ENCODE peak calls at places on chromosomes 5 and 9, in four cellular contexts. L is left ventricle myocardium inferior; P is activated CD8-positive, alpha-beta T cell treated with anti-CD3 and anti-CD28 coated beads for 36 hours; B is heart right ventricle. R is an unnamed sample.

GRCh38 chr5:44603496-44604272 is 205.1 kb upstream of the MRPS30 start:
- DNase-seq in B (no peak), P (peak; percentile 11), L (no peak), R (no peak)

GRCh38 chr9:72951043-72951442 is 1.8 kb downstream of the ALDH1A1 start:
- DNase-seq in P (no peak), L (no peak), B (no peak), R (no peak)

GRCh38 chr5:142758062-142758802 is 11.9 kb upstream of the ARHGAP26 start:
- DNase-seq in P (no peak), B (no peak), L (no peak), R (no peak)

GRCh38 chr5:31397926-31398557 is 133.9 kb downstream of the DROSHA start:
- DNase-seq in L (no peak), P (no peak), B (no peak), R (no peak)

GRCh38 chr5:132813599-132814440 is 718 bp downstream of the SOWAHA start:
- DNase-seq in B (no peak), L (no peak), P (peak; percentile 44), R (no peak)

GRCh38 chr5:1507961-1508678 is 15.6 kb downstream of the LPCAT1 start:
- DNase-seq in L (peak; percentile 11), P (no peak), B (no peak), R (no peak)

GRCh38 chr5:81400375-81400774 is 6.4 kb upstream of the ACOT12 start:
- DNase-seq in L (no peak), B (no peak), P (no peak), R (no peak)

GRCh38 chr5:177430972-177431316 is 4.5 kb downstream of the GRK6 start:
- DNase-seq in P (no peak), B (no peak), L (no peak), R (no peak)

GRCh38 chr9:104944871-104945270 is 16.9 kb upstream of the ABCA1 start:
- DNase-seq in L (no peak), B (no peak), P (no peak), R (no peak)

GRCh38 chr5:1555011-1555807 is 31.4 kb upstream of the LPCAT1 start:
- DNase-seq in B (no peak), L (no peak), P (no peak), R (no peak)

GRCh38 chr5:67211926-67212325 is 15.3 kb upstream of the CD180 start:
- DNase-seq in B (no peak), P (no peak), L (no peak), R (no peak)

GRCh38 chr5:18329346-18329745 is 695.1 kb downstream of the TAF11L14 start:
- DNase-seq in P (no peak), L (no peak), B (no peak), R (no peak)

GRCh38 chr5:156834916-156835315 is 15.2 kb upstream of the PPP1R2B start:
- DNase-seq in L (no peak), B (no peak), P (no peak), R (no peak)

GRCh38 chr5:91277093-91277626 is 106.0 kb downstream of the ARRDC3 start:
- DNase-seq in B (no peak), P (no peak), L (no peak), R (no peak)
- TF ChIP-seq CTCF in B (no peak), P (no peak), L (no peak), R (no peak)

GRCh38 chr9:33264473-33265177 is at the start of the genes BAG1 and CHMP5:
- DNase-seq in L (peak; percentile 100), P (peak; percentile 100), B (peak; percentile 100), R (peak; percentile 90)
- TF ChIP-seq CTCF in L (peak; percentile 53), P (no peak), B (peak; percentile 53), R (peak; percentile 15)

GRCh38 chr5:4862500-4862899 is 277.6 kb upstream of the ADAMTS16 start:
- DNase-seq in P (no peak), B (no peak), L (no peak), R (no peak)
- TF ChIP-seq CTCF in P (peak; percentile 67), B (peak; percentile 65), L (peak; percentile 59), R (peak; percentile 84)

DNA sequence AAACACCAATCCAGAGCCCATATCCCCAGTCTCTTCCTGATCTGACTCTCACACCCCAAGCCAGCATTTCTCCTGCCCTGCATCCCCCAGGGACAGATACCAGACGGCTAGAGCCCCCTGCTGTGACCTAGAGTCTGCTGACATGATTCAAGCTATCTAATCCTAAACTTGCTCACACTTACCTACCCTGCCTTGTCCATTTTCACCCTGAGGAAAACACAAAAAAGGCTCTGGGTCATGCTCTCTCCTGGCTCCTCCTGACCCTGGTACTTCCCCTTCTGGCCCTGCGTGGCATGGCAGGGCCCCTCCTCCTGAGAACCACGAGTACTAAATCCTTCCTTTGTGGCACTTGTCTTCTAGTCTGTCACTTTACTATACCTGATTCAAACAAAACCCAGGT is 2.8 kb upstream of the ARRDC1 start:
- DNase-seq in B (no peak), L (no peak), P (no peak), R (no peak)
- TF ChIP-seq CTCF in B (no peak), L (no peak), P (no peak), R (no peak)

GRCh38 chr9:124675261-124676158 is 95.6 kb downstream of the NR6A1 start:
- DNase-seq in L (no peak), P (no peak), B (no peak), R (no peak)
- TF ChIP-seq CTCF in L (no peak), P (no peak), B (no peak), R (no peak)

GRCh38 chr9:131605770-131606590 is 60.7 kb downstream of the PRRT1B start:
- DNase-seq in L (no peak), B (no peak), P (no peak), R (no peak)

GRCh38 chr9:131609116-131609830 is 64.0 kb downstream of the PRRT1B start:
- DNase-seq in P (no peak), L (peak; percentile 61), B (peak; percentile 69), R (no peak)

GRCh38 chr9:131608469-131609115 is 63.3 kb downstream of the PRRT1B start:
- DNase-seq in L (peak; percentile 69), B (peak; percentile 86), P (no peak), R (no peak)

GRCh38 chr9:131607591-131607990 is 62.3 kb downstream of the PRRT1B start:
- DNase-seq in B (no peak), L (no peak), P (no peak), R (no peak)

DNA sequence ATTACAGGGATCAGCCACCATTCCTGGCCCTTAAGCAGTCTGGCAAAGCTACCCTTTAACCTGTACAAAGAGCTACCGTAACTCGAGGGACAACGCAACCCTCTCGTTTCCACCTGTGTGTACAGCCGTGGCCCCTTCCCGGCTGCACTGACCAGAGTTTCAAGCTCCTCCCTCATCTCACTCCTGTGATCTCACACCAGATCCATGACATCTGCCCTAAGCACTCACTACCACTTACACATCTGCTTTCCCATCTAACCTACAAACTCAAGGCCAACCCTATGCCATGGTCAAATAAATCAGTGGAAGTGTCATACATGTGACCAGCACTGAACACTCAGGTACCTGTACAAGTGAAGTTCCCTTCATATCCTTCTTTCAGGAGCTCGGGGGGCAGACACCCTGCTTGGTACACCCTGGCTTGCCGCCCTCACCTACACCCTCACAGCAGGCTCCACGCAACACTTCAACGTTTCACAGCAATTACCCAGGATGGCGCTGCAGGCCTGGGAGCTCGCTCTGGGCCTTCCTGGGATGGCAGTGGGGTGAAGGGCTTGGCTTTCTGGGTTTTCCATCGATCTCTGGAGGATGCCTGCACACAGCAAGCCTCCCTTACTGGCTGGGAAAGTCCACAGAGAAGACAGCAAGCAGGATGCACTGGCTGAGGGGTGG is 61.7 kb downstream of the PRRT1B start:
- DNase-seq in P (no peak), B (no peak), L (no peak), R (no peak)
- TF ChIP-seq CTCF in P (no peak), B (no peak), L (no peak), R (no peak)

GRCh38 chr5:59253625-59254024 is 639.9 kb downstream of the PDE4D start:
- DNase-seq in P (no peak), L (no peak), B (no peak), R (no peak)

GRCh38 chr5:59259238-59259637 is 634.3 kb downstream of the PDE4D start:
- DNase-seq in P (no peak), B (no peak), L (no peak), R (no peak)

GRCh38 chr5:59257488-59258400 is 635.8 kb downstream of the PDE4D start:
- DNase-seq in P (no peak), B (no peak), L (no peak), R (no peak)

GRCh38 chr5:59254055-59254687 is 639.4 kb downstream of the PDE4D start:
- DNase-seq in B (no peak), P (no peak), L (no peak), R (no peak)

GRCh38 chr5:59256331-59256730 is 637.2 kb downstream of the PDE4D start:
- DNase-seq in B (no peak), P (no peak), L (no peak), R (no peak)
- TF ChIP-seq CTCF in B (no peak), P (no peak), L (no peak), R (no peak)

DNA sequence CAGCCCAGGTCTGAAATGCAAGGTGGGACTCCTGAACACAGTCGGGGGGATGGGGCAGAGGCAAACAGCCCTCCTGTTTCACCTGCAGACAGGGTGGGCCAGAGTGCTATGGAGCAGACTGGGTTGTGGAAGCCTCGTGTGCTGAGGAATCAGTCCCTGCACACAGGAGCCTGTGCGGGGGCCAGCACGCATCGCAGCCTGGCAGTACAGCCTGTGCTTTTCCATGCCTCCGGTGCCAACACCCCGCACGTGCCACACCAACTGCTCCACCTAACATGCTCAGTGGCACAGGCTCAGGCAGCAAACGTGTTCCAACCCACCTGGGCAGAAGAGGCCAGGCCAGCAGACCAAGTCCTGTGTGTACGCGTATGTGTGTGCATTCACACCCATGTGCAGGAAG is 37.4 kb upstream of the FBXW11 start:
- DNase-seq in L (no peak), B (no peak), P (no peak), R (no peak)
- TF ChIP-seq CTCF in L (no peak), B (no peak), P (no peak), R (no peak)

GRCh38 chr9:133332381-133332730 is 3.6 kb downstream of the SURF6 start:
- DNase-seq in P (no peak), L (no peak), B (no peak), R (no peak)

GRCh38 chr9:133334161-133334560 is 1.8 kb downstream of the SURF6 start:
- DNase-seq in P (no peak), L (peak; percentile 5), B (no peak), R (no peak)

GRCh38 chr9:133333011-133333410 is 3.0 kb downstream of the SURF6 start:
- DNase-seq in L (no peak), P (no peak), B (no peak), R (no peak)

GRCh38 chr9:133331641-133332380 is 4.2 kb downstream of the SURF6 start:
- DNase-seq in P (no peak), B (no peak), L (no peak), R (no peak)

GRCh38 chr9:133333566-133333965 is 2.4 kb downstream of the SURF6 start:
- DNase-seq in P (no peak), L (peak; percentile 11), B (no peak), R (no peak)
- TF ChIP-seq CTCF in P (no peak), L (no peak), B (no peak), R (no peak)

R was measured in D721Med.